ENCODE peak calls at places on chromosomes 1 and 21, in five cellular contexts. F is pancreas, P is right lobe of liver, V is DND-41, K is left ventricle myocardium inferior. N is an unnamed sample.

GRCh38 chr1:214581785-214582184 is 21.2 kb upstream of the CENPF start:
- DNase-seq in F (no peak), P (no peak), V (no peak), K (no peak), N (no peak)

GRCh38 chr1:89710498-89711139 is 77.7 kb downstream of the LRRC8C start:
- DNase-seq in F (no peak), P (no peak), V (no peak), K (no peak), N (no peak)

GRCh38 chr1:8598060-8598724 is 219.2 kb downstream of the RERE start:
- DNase-seq in F (no peak), P (no peak), V (no peak), K (peak; percentile 24), N (no peak)

GRCh38 chr1:24299901-24300300 is 19.3 kb upstream of the GRHL3 start:
- DNase-seq in F (no peak), P (no peak), V (no peak), K (no peak), N (no peak)

GRCh38 chr1:60425528-60425927 is 352.0 kb upstream of the C1orf87 start:
- DNase-seq in F (no peak), P (no peak), V (no peak), K (no peak), N (no peak)

GRCh38 chr1:201463071-201463552 is 5.9 kb downstream of the PHLDA3 start:
- DNase-seq in F (no peak), P (no peak), V (no peak), K (no peak), N (no peak)

GRCh38 chr1:60978421-60979357 is 103.7 kb upstream of the NFIA start:
- DNase-seq in F (no peak), P (peak; percentile 57), V (peak; percentile 4), K (peak; percentile 30), N (peak; percentile 7)

GRCh38 chr1:43522776-43523480 is 7.8 kb upstream of the PTPRF start:
- DNase-seq in F (no peak), P (no peak), V (no peak), K (no peak), N (no peak)

GRCh38 chr1:51230501-51231078 is 5.5 kb upstream of the RNF11 start:
- DNase-seq in F (no peak), P (no peak), V (no peak), K (no peak), N (no peak)

GRCh38 chr1:11749203-11749689 is 12.7 kb upstream of the C1orf167 start:
- DNase-seq in F (peak; percentile 77), P (no peak), V (peak; percentile 60), K (peak; percentile 33), N (peak; percentile 28)

GRCh38 chr1:216580538-216581057 is 142.6 kb downstream of the ESRRG start:
- DNase-seq in F (no peak), P (no peak), V (no peak), K (no peak), N (no peak)

GRCh38 chr1:24189528-24189927 is 2.4 kb upstream of the IFNLR1 start:
- DNase-seq in F (no peak), P (no peak), V (no peak), K (no peak), N (no peak)

GRCh38 chr1:205774277-205775014 is 836 bp downstream of the RAB29 start:
- DNase-seq in F (peak; percentile 56), P (no peak), V (peak; percentile 21), K (no peak), N (peak; percentile 20)

GRCh38 chr21:44426663-44427191 is 28.6 kb upstream of the LRRC3 start:
- DNase-seq in F (peak; percentile 53), P (peak; percentile 50), V (no peak), K (peak; percentile 3), N (no peak)

GRCh38 chr1:107277022-107277421 is 136.2 kb downstream of the NTNG1 start:
- DNase-seq in F (no peak), P (no peak), V (peak; percentile 47), K (no peak), N (no peak)

GRCh38 chr1:168709896-168710305 is 19.1 kb downstream of the DPT start:
- DNase-seq in F (no peak), P (no peak), V (no peak), K (no peak), N (no peak)

GRCh38 chr21:36572091-36572490 is 92.2 kb upstream of the CLDN14 start:
- DNase-seq in F (no peak), P (no peak), V (no peak), K (no peak), N (no peak)

GRCh38 chr1:12597792-12598191 is 20.2 kb downstream of the DHRS3 start:
- DNase-seq in F (no peak), P (peak; percentile 87), V (no peak), K (peak; percentile 77), N (no peak)

GRCh38 chr1:109659145-109659544 is 3.2 kb downstream of the GSTM4 start:
- DNase-seq in F (no peak), P (no peak), V (no peak), K (no peak), N (no peak)

GRCh38 chr1:244063498-244063897 is 12.4 kb downstream of the ZBTB18 start:
- DNase-seq in F (no peak), P (no peak), V (no peak), K (no peak), N (no peak)

GRCh38 chr1:220809187-220809550 is 22.5 kb downstream of the MTARC1 start:
- DNase-seq in F (no peak), P (no peak), V (no peak), K (no peak), N (no peak)

GRCh38 chr1:223732993-223733798 is 20.9 kb downstream of the CAPN2 start:
- DNase-seq in F (no peak), P (no peak), V (no peak), K (peak; percentile 58), N (no peak)

GRCh38 chr1:223738465-223739365 is 26.4 kb downstream of the CAPN2 start:
- DNase-seq in F (peak; percentile 68), P (no peak), V (no peak), K (no peak), N (no peak)

GRCh38 chr1:223733898-223734852 is 21.8 kb downstream of the CAPN2 start:
- DNase-seq in F (no peak), P (no peak), V (no peak), K (no peak), N (no peak)

GRCh38 chr1:223739366-223740057 is 27.2 kb downstream of the CAPN2 start:
- DNase-seq in F (no peak), P (no peak), V (no peak), K (no peak), N (no peak)

GRCh38 chr1:223737342-223737741 is 25.0 kb downstream of the CAPN2 start:
- DNase-seq in F (no peak), P (no peak), V (no peak), K (no peak), N (no peak)
- H3K27ac ChIP-seq in F (peak overlapping the region; percentile 73), P (no peak overlapping the region), V (no peak overlapping the region), K (peak overlapping the region; percentile 85), N (no peak overlapping the region)

DNA sequence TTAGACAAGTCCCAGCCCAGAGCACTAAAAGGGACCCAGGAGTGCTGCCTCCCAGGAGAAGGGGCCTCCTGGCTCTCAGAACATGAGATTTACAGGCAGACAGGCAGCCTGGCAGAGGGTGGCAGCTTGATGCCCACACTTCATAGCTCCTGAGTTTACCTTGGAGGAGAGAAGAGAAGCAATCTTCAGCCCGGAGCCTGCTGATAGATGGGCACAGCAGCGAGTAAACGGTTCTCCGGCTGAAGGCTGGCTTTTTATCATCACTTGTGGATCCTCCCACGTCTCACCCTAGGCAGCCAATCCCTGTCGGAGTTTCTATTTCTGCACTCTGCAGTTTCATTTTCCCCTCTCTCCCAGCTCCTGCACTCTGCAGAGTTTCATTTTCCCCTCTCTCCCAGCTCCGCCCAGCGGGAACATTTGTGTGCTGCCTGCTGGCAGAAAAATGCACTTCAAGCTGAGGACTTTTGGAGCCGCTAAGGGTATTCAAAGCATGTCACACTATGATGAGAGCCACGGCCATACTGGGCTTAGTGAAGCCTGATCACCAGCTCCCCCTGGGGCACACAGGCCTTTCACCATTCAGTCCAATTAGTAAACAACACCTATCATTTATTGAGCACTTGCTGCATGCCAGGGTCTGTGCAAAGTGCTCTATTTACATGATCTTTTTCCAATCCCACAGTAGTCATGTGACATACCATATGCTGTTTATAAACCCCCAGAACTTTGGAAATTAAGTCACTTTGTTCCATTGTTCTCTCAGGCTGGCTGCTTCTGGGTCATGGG is at the start of gene IFI6:
- DNase-seq in F (peak; percentile 75), P (peak; percentile 87), V (peak; percentile 91), K (peak; percentile 81), N (peak; percentile 59)
- TF ChIP-seq CTCF in F (no peak), P (peak; percentile 44), V (peak; percentile 68), K (peak; percentile 67), N (peak; percentile 52)

GRCh38 chr1:55751776-55752175 is 536.6 kb upstream of the USP24 start:
- DNase-seq in F (no peak), P (no peak), V (no peak), K (no peak), N (no peak)

GRCh38 chr1:55750020-55750995 is 535.1 kb upstream of the USP24 start:
- DNase-seq in F (no peak), P (no peak), V (no peak), K (no peak), N (no peak)

GRCh38 chr1:55741516-55741915 is 526.4 kb upstream of the USP24 start:
- DNase-seq in F (no peak), P (no peak), V (no peak), K (no peak), N (no peak)

GRCh38 chr1:55746710-55747109 is 531.5 kb upstream of the USP24 start:
- DNase-seq in F (no peak), P (no peak), V (no peak), K (no peak), N (no peak)

DNA sequence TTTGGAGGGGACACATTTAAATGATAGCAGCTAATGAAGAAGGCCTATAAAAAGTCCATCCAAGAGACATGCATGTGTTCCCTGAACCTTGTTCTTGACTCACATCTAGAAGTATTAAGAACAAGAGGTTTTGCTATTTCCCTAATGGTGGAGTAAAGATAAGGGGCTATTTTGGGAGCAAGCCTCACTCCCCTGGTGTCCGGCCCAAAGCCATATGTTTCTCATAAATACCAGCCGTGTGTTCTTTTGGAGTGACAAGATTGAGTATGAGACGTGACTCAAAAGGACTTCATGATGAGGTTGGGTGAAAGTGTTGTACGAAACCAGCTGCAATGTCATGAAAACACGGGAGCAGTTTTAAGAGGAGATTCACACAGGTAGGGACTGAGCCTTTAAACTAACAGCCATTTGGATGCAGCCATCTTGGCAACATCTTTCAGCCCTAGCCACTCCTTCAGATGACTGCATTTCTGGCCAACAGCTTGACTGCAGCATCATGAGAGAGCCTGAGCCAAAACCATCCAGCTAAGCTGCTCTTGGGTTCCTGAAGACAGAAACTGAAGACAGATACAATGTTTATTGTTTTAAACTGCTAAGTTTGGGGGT is 532.2 kb upstream of the USP24 start:
- DNase-seq in F (no peak), P (no peak), V (no peak), K (peak; percentile 14), N (no peak)
- H3K27me3 ChIP-seq in F (no peaks in the 10 kb centered on the region), P (no peaks in the 10 kb centered on the region), V (no peaks in the 10 kb centered on the region), K (no peaks in the 10 kb centered on the region), N (no peaks in the 10 kb centered on the region)

GRCh38 chr1:183247066-183247465 is 61.0 kb downstream of the LAMC2 start:
- DNase-seq in F (no peak), P (no peak), V (no peak), K (no peak), N (no peak)
- H3K27ac ChIP-seq in F (no peak overlapping the region), P (no peak overlapping the region), V (no peak overlapping the region), K (peak overlapping the region; percentile 86), N (no peak overlapping the region)